ENCODE peak calls at places on chromosomes 1 and 21, in four cellular contexts. I is posterior cingulate gyrus, B is heart right ventricle, A is renal cortical epithelial cell. L is an unnamed sample.

GRCh38 chr1:163874070-163874469 is 552.3 kb downstream of the NUF2 start:
- DNase-seq in I (no peak), B (no peak), A (no peak), L (no peak)

GRCh38 chr1:34163792-34164509 is 1.1 kb downstream of the CSMD2 start:
- DNase-seq in I (no peak), B (no peak), A (no peak), L (peak)

GRCh38 chr1:26275580-26276431 is 4.1 kb upstream of the SH3BGRL3 start:
- DNase-seq in I (peak), B (peak), A (peak), L (peak)

GRCh38 chr21:35297665-35298064 is 248.6 kb upstream of the RUNX1 start:
- DNase-seq in I (no peak), B (no peak), A (no peak), L (no peak)

GRCh38 chr1:51961231-51961630 is 29.3 kb downstream of the RAB3B start:
- DNase-seq in I (no peak), B (no peak), A (no peak), L (no peak)

GRCh38 chr1:205271277-205271676 is 43.5 kb downstream of the TMCC2 start:
- DNase-seq in I (no peak), B (no peak), A (no peak), L (peak)

GRCh38 chr21:42474982-42475381 is 21.0 kb downstream of the RSPH1 start:
- DNase-seq in I (no peak), B (no peak), A (peak), L (peak)

GRCh38 chr1:21666572-21667320 is 2.4 kb downstream of the RAP1GAP start:
- DNase-seq in I (no peak), B (no peak), A (no peak), L (no peak)

GRCh38 chr1:63935148-63935547 is 161.3 kb downstream of the ROR1 start:
- DNase-seq in I (no peak), B (no peak), A (peak), L (peak)

GRCh38 chr1:54006508-54006907 is 11.5 kb downstream of the LDLRAD1 start:
- DNase-seq in I (no peak), B (no peak), A (no peak), L (no peak)

GRCh38 chr1:86396503-86396900 is 379 bp upstream of the ODF2L start:
- DNase-seq in I (no peak), B (no peak), A (no peak), L (no peak)

GRCh38 chr1:224873645-224874369 is 55.7 kb upstream of the DNAH14 start:
- DNase-seq in I (no peak), B (no peak), A (peak), L (peak)

GRCh38 chr1:236734141-236734765 is 48.0 kb downstream of the ACTN2 start:
- DNase-seq in I (no peak), B (no peak), A (peak), L (no peak)

GRCh38 chr1:158752155-158752712 is 2.3 kb upstream of the OR6K6 start:
- DNase-seq in I (no peak), B (no peak), A (no peak), L (no peak)

GRCh38 chr1:208216062-208216461 is 28.1 kb downstream of the PLXNA2 start:
- DNase-seq in I (no peak), B (no peak), A (no peak), L (peak)

GRCh38 chr1:6588893-6589481 is 9.2 kb downstream of the ZBTB48 start:
- DNase-seq in I (no peak), B (no peak), A (no peak), L (no peak)

GRCh38 chr1:215710340-215710971 is 143.4 kb downstream of the KCTD3 start:
- DNase-seq in I (no peak), B (no peak), A (peak), L (peak)

GRCh38 chr1:171606402-171606941 is 15.6 kb upstream of the MYOCOS start:
- DNase-seq in I (no peak), B (no peak), A (peak), L (no peak)

GRCh38 chr1:241701483-241702290 is 49.6 kb downstream of the WDR64 start:
- DNase-seq in I (no peak), B (no peak), A (peak), L (peak)

GRCh38 chr1:239985044-239985443 is 106.6 kb upstream of the FMN2 start:
- DNase-seq in I (no peak), B (no peak), A (no peak), L (no peak)

GRCh38 chr1:176983786-176984185 is 180.7 kb downstream of the ASTN1 start:
- DNase-seq in I (no peak), B (no peak), A (no peak), L (no peak)

GRCh38 chr1:58786927-58787245 is 3.0 kb upstream of the JUN start:
- DNase-seq in I (no peak), B (no peak), A (no peak), L (no peak)

GRCh38 chr1:232282541-232282940 is 347.4 kb downstream of the SIPA1L2 start:
- DNase-seq in I (no peak), B (no peak), A (no peak), L (peak)

GRCh38 chr1:77044133-77044849 is 174.9 kb downstream of the PIGK start:
- DNase-seq in I (no peak), B (no peak), A (peak), L (peak)

GRCh38 chr1:170273556-170274501 is 128.1 kb downstream of the NTMT2 start:
- DNase-seq in I (no peak), B (peak), A (no peak), L (peak)

GRCh38 chr1:166905136-166905535 is 29.1 kb upstream of the TADA1 start:
- DNase-seq in I (no peak), B (no peak), A (no peak), L (peak)

GRCh38 chr1:204507317-204508105 is 8.7 kb upstream of the MDM4 start:
- DNase-seq in I (no peak), B (no peak), A (peak), L (peak)

GRCh38 chr1:210361665-210362064 is 33.0 kb downstream of the HHAT start:
- DNase-seq in I (no peak), B (no peak), A (no peak), L (no peak)